ENCODE peak calls at places on chromosome 20, in four cellular contexts. T is GM23248, G is Ammon's horn, S is COR-L47. N is an unnamed sample.

GRCh38 chr20:48970681-48971370 is 49.3 kb downstream of the ARFGEF2 start:
- DNase-seq in T (no peak), G (no peak), S (no peak), N (no peak)

GRCh38 chr20:37886851-37887297 is 16.1 kb upstream of the VSTM2L start:
- DNase-seq in T (no peak), G (no peak), S (no peak), N (no peak)

GRCh38 chr20:48733296-48733790 is 94.5 kb downstream of the PREX1 start:
- DNase-seq in T (peak; percentile 19), G (no peak), S (no peak), N (no peak)

GRCh38 chr20:20365593-20365992 is 2.3 kb upstream of the INSM1 start:
- DNase-seq in T (no peak), G (no peak), S (no peak), N (no peak)

GRCh38 chr20:25476106-25477105 is 68.9 kb downstream of the GINS1 start:
- DNase-seq in T (no peak), G (no peak), S (no peak), N (no peak)

GRCh38 chr20:325889-326644 is 715 bp downstream of the SOX12 start:
- DNase-seq in T (peak; percentile 84), G (peak; percentile 73), S (peak; percentile 71), N (no peak)

GRCh38 chr20:19027971-19028370 is 184.5 kb upstream of the SLC24A3 start:
- DNase-seq in T (no peak), G (no peak), S (no peak), N (no peak)

GRCh38 chr20:59933296-59933848 is at the start of gene SYCP2:
- DNase-seq in T (peak; percentile 61), G (no peak), S (no peak), N (no peak)

GRCh38 chr20:4544765-4545164 is 176.9 kb upstream of the PRND start:
- DNase-seq in T (peak; percentile 82), G (no peak), S (no peak), N (peak; percentile 84)

GRCh38 chr20:57647933-57648785 is 27.9 kb upstream of the ZBP1 start:
- DNase-seq in T (no peak), G (no peak), S (no peak), N (no peak)

GRCh38 chr20:30168025-30168799 is 1089.3 kb upstream of the DEFB115 start:
- DNase-seq in T (peak; percentile 0), G (no peak), S (no peak), N (no peak)

GRCh38 chr20:10219452-10219791 is 792 bp downstream of the SNAP25 start:
- DNase-seq in T (peak; percentile 71), G (peak; percentile 76), S (peak; percentile 22), N (no peak)

GRCh38 chr20:805713-806112 is 27.8 kb upstream of the FAM110A start:
- DNase-seq in T (no peak), G (no peak), S (no peak), N (peak; percentile 9)

GRCh38 chr20:22781869-22782268 is 197.5 kb upstream of the FOXA2 start:
- DNase-seq in T (no peak), G (no peak), S (no peak), N (no peak)

GRCh38 chr20:54416770-54417169 is 58.6 kb upstream of the DOK5 start:
- DNase-seq in T (no peak), G (no peak), S (no peak), N (no peak)

GRCh38 chr20:49846206-49846807 is 33.7 kb downstream of the SLC9A8 start:
- DNase-seq in T (peak; percentile 80), G (peak; percentile 52), S (peak; percentile 21), N (peak; percentile 43)

GRCh38 chr20:17762873-17763557 is 63.2 kb downstream of the BANF2 start:
- DNase-seq in T (no peak), G (no peak), S (no peak), N (peak; percentile 45)

GRCh38 chr20:24694727-24695528 is 225.5 kb downstream of the SYNDIG1 start:
- DNase-seq in T (peak; percentile 27), G (no peak), S (no peak), N (no peak)

GRCh38 chr20:63101781-63102719 is 95.3 kb upstream of the BHLHE23 start:
- DNase-seq in T (peak; percentile 68), G (peak; percentile 33), S (peak; percentile 23), N (peak; percentile 2)

GRCh38 chr20:45489083-45489531 is 19.6 kb downstream of the WFDC2 start:
- DNase-seq in T (peak; percentile 29), G (no peak), S (no peak), N (peak; percentile 89)

GRCh38 chr20:298755-299391 is 1.5 kb downstream of the ZCCHC3 start:
- DNase-seq in T (peak; percentile 54), G (no peak), S (no peak), N (no peak)

GRCh38 chr20:10861619-10862018 is 187.8 kb upstream of the JAG1 start:
- DNase-seq in T (no peak), G (no peak), S (peak; percentile 83), N (peak; percentile 78)